ENCODE peak calls at places on chromosome X, in nine cellular contexts. O, L, Q, I, W, S, U, P and G are unnamed samples.

GRCh38 chrX:5388087-5388486 is 840.6 kb downstream of the NLGN4X start:
- DNase-seq in Q (no peak), O (no peak), W (no peak), L (no peak), S (no peak), P (no peak), U (no peak), I (no peak), G (no peak)

GRCh38 chrX:86935988-86936387 is 581.6 kb upstream of the KLHL4 start:
- DNase-seq in L (no peak), W (no peak), P (no peak), U (no peak), I (no peak), Q (no peak), O (no peak), S (no peak), G (no peak)

GRCh38 chrX:134542485-134542884 is 82.5 kb downstream of the HPRT1 start:
- DNase-seq in I (no peak), P (peak), O (no peak), Q (no peak), W (no peak), U (no peak), S (peak), L (peak), G (no peak)

GRCh38 chrX:96843566-96843965 is 40.1 kb upstream of the RPA4 start:
- DNase-seq in P (no peak), U (no peak), Q (peak), W (no peak), S (no peak), I (no peak), L (no peak), O (no peak), G (no peak)

GRCh38 chrX:107766470-107767140 is 9.0 kb downstream of the TSC22D3 start:
- DNase-seq in L (peak), S (peak), I (peak), Q (no peak), P (no peak), W (no peak), U (no peak), O (no peak), G (no peak)

GRCh38 chrX:65928522-65928921 is 111.4 kb downstream of the VSIG4 start:
- DNase-seq in I (no peak), Q (no peak), U (no peak), W (no peak), O (no peak), P (no peak), L (no peak), S (no peak), G (no peak)

GRCh38 chrX:106611682-106612402 is at the start of gene RADX:
- DNase-seq in S (peak), W (peak), O (peak), Q (peak), L (peak), I (peak), U (peak), P (peak), G (peak)

GRCh38 chrX:116863029-116863428 is 400.3 kb upstream of the CT83 start:
- DNase-seq in W (no peak), U (no peak), O (no peak), S (no peak), L (no peak), I (no peak), Q (no peak), P (no peak), G (no peak)

GRCh38 chrX:44432641-44433040 is 89.2 kb upstream of the EFHC2 start:
- DNase-seq in W (no peak), I (no peak), O (no peak), P (no peak), L (peak), S (no peak), U (no peak), Q (no peak), G (peak)

GRCh38 chrX:23332888-23333821 is 1.5 kb upstream of the PTCHD1 start:
- DNase-seq in O (no peak), U (no peak), S (no peak), P (peak), L (no peak), I (no peak), W (peak), Q (no peak), G (no peak)

GRCh38 chrX:14496674-14497073 is 32.7 kb upstream of the GLRA2 start:
- DNase-seq in P (no peak), U (no peak), W (no peak), I (no peak), O (no peak), Q (peak), S (no peak), L (no peak), G (no peak)

GRCh38 chrX:136386821-136387220 is 86.1 kb downstream of the ADGRG4 start:
- DNase-seq in O (no peak), S (no peak), P (no peak), Q (no peak), W (no peak), I (no peak), U (no peak), L (no peak), G (no peak)

GRCh38 chrX:56978172-56978571 is 17.2 kb downstream of the SPIN3 start:
- DNase-seq in L (peak), Q (peak), O (no peak), W (peak), S (peak), I (no peak), P (peak), U (peak), G (no peak)

GRCh38 chrX:23578079-23578478 is 89.2 kb upstream of the PRDX4 start:
- DNase-seq in W (no peak), L (no peak), Q (peak), P (no peak), U (no peak), S (no peak), I (no peak), O (no peak), G (no peak)

GRCh38 chrX:1336331-1337143 is at the start of gene IL3RA:
- DNase-seq in W (no peak), Q (peak), L (no peak), I (peak), U (peak), O (no peak), P (no peak), S (peak), G (no peak)

GRCh38 chrX:153521034-153521433 is 3.6 kb downstream of the ATP2B3 start:
- DNase-seq in W (peak), U (no peak), P (no peak), I (no peak), O (no peak), Q (no peak), S (peak), L (peak), G (no peak)

GRCh38 chrX:16711219-16712115 is 1.0 kb downstream of the CTPS2 start:
- DNase-seq in W (peak), L (peak), U (no peak), S (no peak), I (no peak), Q (no peak), O (no peak), P (peak), G (no peak)

GRCh38 chrX:68343551-68343950 is 89.7 kb downstream of the OPHN1 start:
- DNase-seq in Q (no peak), S (no peak), I (no peak), U (no peak), W (no peak), P (no peak), O (no peak), L (no peak), G (peak)

GRCh38 chrX:129655547-129656248 is 942 bp upstream of the APLN start:
- DNase-seq in S (no peak), L (no peak), Q (no peak), P (peak), U (no peak), O (no peak), W (no peak), I (no peak), G (no peak)

GRCh38 chrX:48715066-48715465 is 18.5 kb downstream of the SUV39H1 start:
- DNase-seq in L (peak), P (no peak), U (no peak), I (no peak), S (no peak), Q (peak), O (no peak), W (no peak), G (no peak)

GRCh38 chrX:127037179-127037578 is 217.7 kb downstream of the PRR32 start:
- DNase-seq in L (no peak), W (no peak), U (no peak), O (no peak), P (no peak), S (no peak), I (no peak), Q (no peak), G (no peak)

GRCh38 chrX:114798902-114799301 is 215.0 kb downstream of the HTR2C start:
- DNase-seq in L (peak), S (no peak), U (no peak), I (no peak), W (no peak), Q (no peak), P (no peak), O (no peak), G (no peak)

DNA sequence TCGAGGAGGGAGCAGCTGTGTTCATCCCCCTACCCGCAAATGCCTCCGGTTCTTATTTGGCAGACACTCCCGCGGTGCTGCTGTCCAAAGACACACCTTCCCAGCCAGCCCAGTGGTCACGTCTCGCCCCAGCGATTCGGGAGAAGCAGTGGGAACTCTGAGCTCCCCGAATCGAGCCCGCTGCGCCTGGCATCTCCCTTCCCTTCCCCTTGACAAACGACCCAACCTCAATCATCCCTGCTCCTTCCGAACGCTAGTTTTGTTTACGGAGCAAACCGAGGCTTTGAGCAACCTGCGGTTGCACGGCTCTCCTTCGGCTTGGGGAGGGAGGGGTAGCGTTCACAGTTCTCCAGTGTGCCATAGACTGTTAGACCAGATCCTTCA is 299 bp upstream of the FRMPD4 start:
- DNase-seq in U (no peak), Q (no peak), S (no peak), P (no peak), O (no peak), W (no peak), I (no peak), L (no peak), G (no peak)
- TF ChIP-seq CTCF in U (no peak), Q (no peak), S (no peak), P (no peak), O (no peak), W (no peak), I (no peak), L (no peak), G (no peak)

GRCh38 chrX:119467842-119468185 is 430 bp upstream of the SLC25A5 start:
- DNase-seq in I (no peak), L (no peak), S (no peak), O (no peak), U (no peak), P (no peak), Q (no peak), W (no peak), G (no peak)
- H3K27ac ChIP-seq in I (peak), L (no peak), S (no peak), O (peak), U (peak), P (no peak), Q (no peak), W (no peak), G (no peak)

DNA sequence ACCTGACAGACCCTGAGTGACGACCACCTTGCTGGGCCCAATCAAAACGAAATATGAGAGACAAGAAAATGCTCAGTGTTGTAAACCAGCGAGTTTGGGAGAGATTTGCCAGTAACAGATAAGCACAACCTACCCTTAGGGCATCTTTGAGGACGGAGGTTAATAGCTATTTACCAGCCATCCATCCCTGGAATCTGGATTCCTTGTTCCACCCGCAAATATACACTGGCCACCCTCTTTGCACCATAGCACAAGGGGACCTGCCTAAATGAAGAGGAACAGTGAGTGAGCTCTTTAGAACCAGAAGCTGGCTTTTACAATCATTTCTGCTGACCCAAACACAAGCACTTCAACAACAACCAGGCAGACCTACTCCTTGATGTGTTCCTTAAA is 725 bp downstream of the MPP1 start:
- DNase-seq in S (no peak), I (no peak), W (peak), U (no peak), L (no peak), P (no peak), Q (no peak), O (no peak), G (no peak)
- TF ChIP-seq CTCF in S (no peak), I (no peak), W (no peak), U (no peak), L (no peak), P (no peak), Q (no peak), O (no peak), G (no peak)

DNA sequence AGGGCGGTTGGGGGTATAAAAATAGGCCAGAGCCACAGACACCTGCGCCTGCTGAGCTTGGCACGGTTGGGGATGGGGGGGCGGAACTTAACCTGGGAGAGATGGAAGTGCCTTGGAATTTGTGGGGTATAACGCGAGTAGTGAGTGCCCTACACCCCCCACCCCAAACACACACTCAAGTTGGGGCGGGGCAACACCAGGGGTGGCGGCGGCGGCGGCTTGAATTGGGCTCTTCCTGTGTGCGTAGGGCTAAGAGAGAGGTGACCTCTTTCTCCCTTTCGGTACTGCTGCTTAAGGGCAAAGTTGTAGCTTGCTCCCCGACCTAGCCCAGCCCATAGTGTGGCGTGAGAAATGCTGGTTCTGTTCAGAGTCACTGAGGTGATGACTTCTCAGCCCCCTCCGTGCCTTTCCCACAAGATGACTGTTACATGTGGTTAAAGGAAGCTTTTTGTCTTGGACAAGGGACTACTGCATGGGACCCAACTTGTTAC is 839 bp downstream of the STK26 start:
- DNase-seq in Q (no peak), S (no peak), I (peak), L (no peak), O (no peak), W (no peak), P (no peak), U (peak), G (no peak)
- H3K27ac ChIP-seq in Q (no peak), S (peak), I (no peak), L (no peak), O (peak), W (no peak), P (no peak), U (peak), G (no peak)